ENCODE peak calls at places on chromosomes 6 and 20, in eight cellular contexts. W, C, I, Q, O, D, X and B are unnamed samples.

GRCh38 chr6:105072799-105073199 is 107.0 kb downstream of the POPDC3 start:
- DNase-seq in C (no peak), W (no peak), Q (no peak), I (no peak), O (no peak), X (peak; percentile 17), D (no peak), B (no peak)

GRCh38 chr6:111294374-111294967 is 188.5 kb downstream of the REV3L start:
- DNase-seq in C (no peak), X (no peak), W (no peak), D (no peak), Q (no peak), O (no peak), I (no peak), B (no peak)

GRCh38 chr20:8678098-8678776 is 390.6 kb upstream of the PLCB4 start:
- DNase-seq in Q (no peak), O (no peak), D (no peak), W (no peak), X (no peak), C (no peak), I (no peak), B (peak; percentile 73)

GRCh38 chr20:37915800-37916570 is 13.1 kb downstream of the VSTM2L start:
- DNase-seq in C (no peak), W (no peak), X (no peak), I (no peak), Q (no peak), O (peak; percentile 66), D (peak; percentile 93), B (no peak)

GRCh38 chr6:154516276-154516675 is 5.8 kb upstream of the CNKSR3 start:
- DNase-seq in X (no peak), Q (no peak), I (peak; percentile 23), W (no peak), O (no peak), D (no peak), C (no peak), B (no peak)

GRCh38 chr6:137975058-137975940 is 108.2 kb downstream of the TNFAIP3 start:
- DNase-seq in I (no peak), Q (no peak), X (peak; percentile 18), D (peak; percentile 49), O (no peak), W (no peak), C (no peak), B (no peak)

GRCh38 chr6:156662025-156662445 is 115.1 kb upstream of the ARID1B start:
- DNase-seq in D (peak; percentile 57), W (no peak), X (peak; percentile 99), O (peak; percentile 70), I (no peak), Q (peak; percentile 51), C (peak; percentile 64), B (no peak)

GRCh38 chr6:94254689-94255088 is 835.3 kb upstream of the EPHA7 start:
- DNase-seq in X (no peak), C (no peak), I (no peak), Q (no peak), W (no peak), O (no peak), D (peak; percentile 6), B (no peak)

GRCh38 chr6:78835817-78836216 is 31.5 kb upstream of the IRAK1BP1 start:
- DNase-seq in D (peak; percentile 23), W (no peak), X (peak; percentile 13), Q (no peak), C (no peak), O (no peak), I (no peak), B (no peak)

GRCh38 chr20:36491901-36492617 is 49.3 kb upstream of the MYL9 start:
- DNase-seq in D (no peak), X (no peak), Q (peak; percentile 35), O (no peak), I (peak; percentile 64), W (peak; percentile 41), C (no peak), B (no peak)

GRCh38 chr6:69907981-69908498 is 41.7 kb downstream of the COL19A1 start:
- DNase-seq in D (no peak), O (peak; percentile 6), Q (no peak), C (no peak), I (no peak), W (no peak), X (peak; percentile 23), B (peak; percentile 55)

GRCh38 chr20:62835931-62836861 is 19.3 kb downstream of the COL9A3 start:
- DNase-seq in O (no peak), C (no peak), D (no peak), X (no peak), Q (no peak), W (no peak), I (no peak), B (peak; percentile 93)

GRCh38 chr6:9485992-9486391 is 928.9 kb downstream of the TFAP2A start:
- DNase-seq in D (no peak), X (no peak), Q (no peak), I (no peak), W (no peak), C (no peak), O (no peak), B (no peak)

GRCh38 chr6:144581807-144582537 is 296.8 kb downstream of the UTRN start:
- DNase-seq in C (no peak), O (peak; percentile 37), X (no peak), D (peak; percentile 11), I (no peak), W (no peak), Q (no peak), B (no peak)